ENCODE peak calls at places on chromosome 5, in eight cellular contexts. T is stimulated activated CD4-positive, alpha-beta T cell treated with anti-CD3 and anti-CD28 coated beads, Interleukin-15, amount 100 ng/mL, for 1 hour; I is T-cell; E is NCI-H1417; A is NCI-H446 treated with DMSO at 0.1 percent for 48 hours; O is CD8-positive, alpha-beta memory T cell; V is HAP-1; M is T-helper 2 cell. F is an unnamed sample.

GRCh38 chr5:32785639-32786216 is 74.6 kb downstream of the NPR3 start:
- DNase-seq in T (no peak), I (no peak), E (peak; percentile 9), A (no peak), O (no peak), V (no peak), M (no peak), F (no peak)

GRCh38 chr5:31106742-31107546 is 86.5 kb upstream of the CDH6 start:
- DNase-seq in T (no peak), I (no peak), E (peak; percentile 93), A (peak; percentile 21), O (no peak), V (no peak), M (no peak), F (no peak)

GRCh38 chr5:53130206-53130605 is 20.6 kb upstream of the MOCS2 start:
- DNase-seq in T (no peak), I (no peak), E (no peak), A (no peak), O (no peak), V (no peak), M (no peak), F (no peak)

GRCh38 chr5:56951946-56952691 is at the start of gene MIER3:
- DNase-seq in T (peak; percentile 71), I (peak; percentile 79), E (peak; percentile 69), A (peak; percentile 55), O (peak; percentile 81), V (peak; percentile 81), M (peak; percentile 63), F (peak; percentile 27)

GRCh38 chr5:179827684-179828083 is 7.0 kb downstream of the SQSTM1 start:
- DNase-seq in T (peak; percentile 27), I (no peak), E (no peak), A (no peak), O (no peak), V (no peak), M (no peak), F (no peak)

GRCh38 chr5:150077996-150078801 is 8.2 kb downstream of the CSF1R start:
- DNase-seq in T (no peak), I (no peak), E (no peak), A (no peak), O (no peak), V (no peak), M (no peak), F (no peak)

GRCh38 chr5:134585966-134586365 is 46.7 kb downstream of the SAR1B start:
- DNase-seq in T (no peak), I (no peak), E (no peak), A (no peak), O (no peak), V (no peak), M (no peak), F (no peak)

GRCh38 chr5:24742334-24742733 is 97.6 kb upstream of the CDH10 start:
- DNase-seq in T (no peak), I (no peak), E (no peak), A (no peak), O (no peak), V (no peak), M (no peak), F (no peak)

GRCh38 chr5:123814796-123815479 is 303.0 kb downstream of the CSNK1G3 start:
- DNase-seq in T (no peak), I (no peak), E (peak; percentile 43), A (peak; percentile 41), O (no peak), V (peak; percentile 45), M (no peak), F (peak; percentile 49)